ENCODE peak calls at places on chromosomes 2 and 18, in five cellular contexts. P, T, I, R and Y are unnamed samples.

GRCh38 chr18:10792181-10792580 is 266.4 kb downstream of the NAPG start:
- DNase-seq in P (no peak), T (no peak), I (no peak), R (no peak), Y (no peak)

GRCh38 chr2:154700142-154700541 is 1.6 kb downstream of the KCNJ3 start:
- DNase-seq in P (no peak), T (no peak), I (peak), R (no peak), Y (peak)

GRCh38 chr2:54559593-54560145 is 103.5 kb downstream of the SPTBN1 start:
- DNase-seq in P (peak), T (peak), I (no peak), R (peak), Y (peak)

GRCh38 chr2:188975497-188976102 is 1.4 kb downstream of the COL3A1 start:
- DNase-seq in P (no peak), T (peak), I (no peak), R (no peak), Y (peak)

GRCh38 chr2:120134263-120134662 is 88.9 kb downstream of the TMEM185B start:
- DNase-seq in P (peak), T (peak), I (no peak), R (peak), Y (no peak)

GRCh38 chr2:30716117-30716900 is 90.9 kb downstream of the CAPN13 start:
- DNase-seq in P (no peak), T (no peak), I (no peak), R (no peak), Y (no peak)

GRCh38 chr18:44588466-44588865 is 92.2 kb upstream of the SETBP1 start:
- DNase-seq in P (no peak), T (no peak), I (no peak), R (no peak), Y (no peak)

GRCh38 chr2:134905168-134905567 is 13.5 kb upstream of the CCNT2 start:
- DNase-seq in P (no peak), T (no peak), I (no peak), R (no peak), Y (no peak)

GRCh38 chr2:72497761-72498160 is 328.1 kb downstream of the EXOC6B start:
- DNase-seq in P (no peak), T (peak), I (no peak), R (no peak), Y (no peak)

GRCh38 chr2:30738141-30738911 is 68.9 kb downstream of the CAPN13 start:
- DNase-seq in P (no peak), T (no peak), I (no peak), R (no peak), Y (no peak)

GRCh38 chr2:206915136-206915535 is 24.2 kb upstream of the CPO start:
- DNase-seq in P (peak), T (peak), I (no peak), R (peak), Y (no peak)

GRCh38 chr2:71933467-71934319 is 214.0 kb downstream of the CYP26B1 start:
- DNase-seq in P (no peak), T (peak), I (no peak), R (no peak), Y (peak)

GRCh38 chr2:98172150-98172765 is 85.3 kb downstream of the VWA3B start:
- DNase-seq in P (no peak), T (no peak), I (peak), R (no peak), Y (peak)

GRCh38 chr18:9965711-9966624 is 52.2 kb downstream of the VAPA start:
- DNase-seq in P (no peak), T (peak), I (no peak), R (no peak), Y (no peak)

GRCh38 chr2:177407031-177407430 is 14.5 kb downstream of the AGPS start:
- DNase-seq in P (no peak), T (no peak), I (no peak), R (no peak), Y (no peak)

GRCh38 chr2:1314254-1314653 is 99.0 kb upstream of the TPO start:
- DNase-seq in P (no peak), T (no peak), I (no peak), R (no peak), Y (no peak)

GRCh38 chr18:3625717-3626091 is 175.7 kb downstream of the TGIF1 start:
- DNase-seq in P (no peak), T (peak), I (no peak), R (peak), Y (no peak)

GRCh38 chr2:27441226-27441926 is 805 bp upstream of the KRTCAP3 start:
- DNase-seq in P (no peak), T (no peak), I (no peak), R (no peak), Y (no peak)

GRCh38 chr2:119659601-119660342 is 19.2 kb upstream of the TMEM177 start:
- DNase-seq in P (peak), T (peak), I (peak), R (peak), Y (peak)

GRCh38 chr2:236748385-236748784 is 178.8 kb downstream of the ACKR3 start:
- DNase-seq in P (no peak), T (no peak), I (no peak), R (no peak), Y (no peak)

GRCh38 chr18:48408727-48409590 is at the start of gene ZBTB7C:
- DNase-seq in P (no peak), T (peak), I (peak), R (peak), Y (no peak)

GRCh38 chr18:25827961-25828561 is 262.4 kb downstream of the SS18 start:
- DNase-seq in P (no peak), T (peak), I (no peak), R (no peak), Y (no peak)

GRCh38 chr2:62206024-62206423 is 10.1 kb downstream of the B3GNT2 start:
- DNase-seq in P (no peak), T (no peak), I (no peak), R (no peak), Y (no peak)

GRCh38 chr2:5720426-5720825 is 28.2 kb downstream of the SOX11 start:
- DNase-seq in P (no peak), T (no peak), I (no peak), R (no peak), Y (no peak)

GRCh38 chr2:12421061-12421460 is 295.7 kb upstream of the TRIB2 start:
- DNase-seq in P (no peak), T (no peak), I (no peak), R (no peak), Y (no peak)